ENCODE peak calls at places on chromosomes 6 and 20, in four cellular contexts. S is A673, L is HFF-Myc, U is skeletal muscle cell. M is an unnamed sample.

GRCh38 chr6:31834704-31835375 is 7.3 kb downstream of the HSPA1B start:
- DNase-seq in S (peak), L (no peak), U (no peak), M (peak)

GRCh38 chr20:20303742-20304141 is 64.2 kb upstream of the INSM1 start:
- DNase-seq in S (no peak), L (no peak), U (no peak), M (no peak)

GRCh38 chr20:47360489-47361267 is 4.2 kb upstream of the ZMYND8 start:
- DNase-seq in S (peak), L (peak), U (peak), M (peak)

GRCh38 chr6:30206799-30207618 is 6.2 kb downstream of the TRIM26 start:
- DNase-seq in S (no peak), L (peak), U (no peak), M (peak)

GRCh38 chr6:43115365-43115764 is 39.3 kb downstream of the PTK7 start:
- DNase-seq in S (no peak), L (no peak), U (no peak), M (no peak)

GRCh38 chr6:14502551-14502950 is 385.0 kb downstream of the CD83 start:
- DNase-seq in S (no peak), L (no peak), U (no peak), M (no peak)

GRCh38 chr6:169026175-169026574 is 227.5 kb downstream of the THBS2 start:
- DNase-seq in S (no peak), L (no peak), U (no peak), M (no peak)

GRCh38 chr6:108074057-108074358 is 533 bp downstream of the OSTM1 start:
- DNase-seq in S (no peak), L (no peak), U (no peak), M (peak)

GRCh38 chr6:80767808-80768207 is 661.3 kb downstream of the BCKDHB start:
- DNase-seq in S (peak), L (peak), U (peak), M (no peak)

GRCh38 chr6:168962886-168963285 is 290.8 kb downstream of the THBS2 start:
- DNase-seq in S (peak), L (peak), U (no peak), M (no peak)

GRCh38 chr6:36738108-36738507 is 40.5 kb downstream of the RAB44 start:
- DNase-seq in S (no peak), L (no peak), U (no peak), M (no peak)

GRCh38 chr20:47957135-47957534 is 171.9 kb upstream of the SULF2 start:
- DNase-seq in S (no peak), L (no peak), U (no peak), M (no peak)

GRCh38 chr6:23036401-23036983 is 467.1 kb downstream of the HDGFL1 start:
- DNase-seq in S (no peak), L (no peak), U (no peak), M (no peak)

GRCh38 chr6:912871-913663 is 220.1 kb upstream of the EXOC2 start:
- DNase-seq in S (no peak), L (no peak), U (peak), M (peak)

GRCh38 chr20:20568604-20569205 is 143.7 kb downstream of the RALGAPA2 start:
- DNase-seq in S (peak), L (no peak), U (peak), M (peak)

GRCh38 chr6:45422541-45423110 is 44.9 kb upstream of the SUPT3H start:
- DNase-seq in S (peak), L (no peak), U (no peak), M (peak)

GRCh38 chr20:51796332-51796731 is 6.0 kb downstream of the SALL4 start:
- DNase-seq in S (no peak), L (no peak), U (no peak), M (no peak)

GRCh38 chr20:61724376-61724775 is 341.3 kb downstream of the TAF4 start:
- DNase-seq in S (no peak), L (no peak), U (no peak), M (no peak)

GRCh38 chr6:135568366-135568765 is 70.8 kb upstream of the AHI1 start:
- DNase-seq in S (peak), L (peak), U (peak), M (peak)

GRCh38 chr6:57242505-57242904 is 20.4 kb upstream of the RAB23 start:
- DNase-seq in S (peak), L (peak), U (peak), M (peak)

GRCh38 chr20:44309763-44310663 is 989 bp downstream of the FITM2 start:
- DNase-seq in S (no peak), L (no peak), U (peak), M (peak)

GRCh38 chr20:37315293-37316110 is 26.0 kb downstream of the MANBAL start:
- DNase-seq in S (no peak), L (no peak), U (no peak), M (no peak)

GRCh38 chr6:10613077-10613476 is 81.3 kb downstream of the C6orf52 start:
- DNase-seq in S (no peak), L (no peak), U (no peak), M (no peak)

GRCh38 chr6:150256618-150257272 is 112.1 kb upstream of the IYD start:
- DNase-seq in S (no peak), L (no peak), U (peak), M (peak)

GRCh38 chr6:181049-181654 is 111.1 kb upstream of the DUSP22 start:
- DNase-seq in S (no peak), L (no peak), U (no peak), M (no peak)

GRCh38 chr6:170575250-170575649 is 9.2 kb downstream of the PDCD2 start:
- DNase-seq in S (no peak), L (no peak), U (no peak), M (peak)

GRCh38 chr6:2183235-2183634 is 62.2 kb downstream of the GMDS start:
- DNase-seq in S (no peak), L (no peak), U (no peak), M (no peak)

GRCh38 chr6:167855825-167856425 is 29.2 kb downstream of the AFDN start:
- DNase-seq in S (peak), L (peak), U (peak), M (peak)

GRCh38 chr6:30915591-30915946 is 1.5 kb downstream of the VARS2 start:
- DNase-seq in S (peak), L (peak), U (peak), M (peak)

GRCh38 chr6:55040102-55040848 is 134.0 kb upstream of the HCRTR2 start:
- DNase-seq in S (no peak), L (peak), U (peak), M (no peak)

GRCh38 chr6:57284056-57284455 is 33.4 kb upstream of the PRIM2 start:
- DNase-seq in S (no peak), L (no peak), U (peak), M (no peak)

M was measured in hepatocyte.